ENCODE peak calls at places on chromosomes 5 and 9, in four cellular contexts. G, U, B and S are unnamed samples.
A peak's percentile ranks its signal among the peaks of the same experiment; 100 is the strongest.

GRCh38 chr5:175752826-175753535 is 95.1 kb downstream of the HRH2 start:
- DNase-seq in G (no peak), U (no peak), B (no peak), S (no peak)

GRCh38 chr9:77927265-77927664 is 104.3 kb downstream of the GNAQ start:
- DNase-seq in G (no peak), U (no peak), B (no peak), S (no peak)

GRCh38 chr9:121556580-121556979 is 56.9 kb upstream of the GGTA1 start:
- DNase-seq in G (no peak), U (no peak), B (no peak), S (no peak)

GRCh38 chr5:152364899-152365298 is 40.2 kb downstream of the NMUR2 start:
- DNase-seq in G (no peak), U (no peak), B (no peak), S (no peak)

GRCh38 chr5:151202381-151203139 is 21.3 kb downstream of the CCDC69 start:
- DNase-seq in G (no peak), U (no peak), B (no peak), S (no peak)

GRCh38 chr9:35526087-35526801 is 36.3 kb downstream of the RUSC2 start:
- DNase-seq in G (no peak), U (no peak), B (no peak), S (no peak)

GRCh38 chr9:99720455-99721050 is 101.1 kb upstream of the NR4A3 start:
- DNase-seq in G (no peak), U (no peak), B (no peak), S (peak; percentile 55)

GRCh38 chr9:132873403-132873802 is 4.7 kb downstream of the AK8 start:
- DNase-seq in G (no peak), U (no peak), B (no peak), S (no peak)

GRCh38 chr9:33458444-33458843 is 11.1 kb upstream of the AQP3 start:
- DNase-seq in G (no peak), U (peak; percentile 44), B (peak; percentile 20), S (peak; percentile 32)

GRCh38 chr9:93818237-93818636 is 136.9 kb downstream of the BARX1 start:
- DNase-seq in G (no peak), U (no peak), B (no peak), S (no peak)

GRCh38 chr9:112334319-112334828 is 955 bp upstream of the PTBP3 start:
- DNase-seq in G (no peak), U (no peak), B (peak; percentile 35), S (no peak)

GRCh38 chr5:35246411-35246810 is 16.1 kb upstream of the PRLR start:
- DNase-seq in G (no peak), U (no peak), B (peak; percentile 35), S (no peak)

GRCh38 chr9:13014484-13014883 is 239.7 kb downstream of the LURAP1L start:
- DNase-seq in G (no peak), U (no peak), B (no peak), S (no peak)

GRCh38 chr9:137251194-137251461 is at the start of gene STPG3:
- DNase-seq in G (no peak), U (no peak), B (no peak), S (no peak)

GRCh38 chr5:36079200-36079761 is 12.6 kb upstream of the UGT3A2 start:
- DNase-seq in G (peak; percentile 47), U (peak; percentile 58), B (peak; percentile 55), S (peak; percentile 11)

DNA sequence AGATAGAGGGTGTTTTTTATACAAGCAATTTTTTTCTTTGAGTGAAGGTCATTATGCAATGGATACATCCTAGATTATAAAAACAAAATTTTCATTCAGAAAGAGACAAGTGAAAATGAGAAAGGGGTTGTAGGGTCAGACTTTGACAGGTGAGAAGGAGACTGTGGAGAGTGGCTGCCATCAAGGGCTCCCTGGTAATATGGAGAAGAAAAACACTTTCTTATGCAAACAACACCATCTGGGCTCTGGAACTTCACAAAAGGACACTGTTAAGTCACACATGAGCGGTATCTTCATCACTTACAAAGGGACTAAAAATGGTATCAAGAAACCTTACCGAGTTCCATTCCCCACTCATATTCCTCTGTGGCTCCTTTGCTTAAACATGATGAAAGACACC is 23.5 kb downstream of the C7 start:
- DNase-seq in G (no peak), U (no peak), B (no peak), S (no peak)
- TF ChIP-seq CBX5 in G (no peak), U (no peak), B (no peak), S (no peak)

DNA sequence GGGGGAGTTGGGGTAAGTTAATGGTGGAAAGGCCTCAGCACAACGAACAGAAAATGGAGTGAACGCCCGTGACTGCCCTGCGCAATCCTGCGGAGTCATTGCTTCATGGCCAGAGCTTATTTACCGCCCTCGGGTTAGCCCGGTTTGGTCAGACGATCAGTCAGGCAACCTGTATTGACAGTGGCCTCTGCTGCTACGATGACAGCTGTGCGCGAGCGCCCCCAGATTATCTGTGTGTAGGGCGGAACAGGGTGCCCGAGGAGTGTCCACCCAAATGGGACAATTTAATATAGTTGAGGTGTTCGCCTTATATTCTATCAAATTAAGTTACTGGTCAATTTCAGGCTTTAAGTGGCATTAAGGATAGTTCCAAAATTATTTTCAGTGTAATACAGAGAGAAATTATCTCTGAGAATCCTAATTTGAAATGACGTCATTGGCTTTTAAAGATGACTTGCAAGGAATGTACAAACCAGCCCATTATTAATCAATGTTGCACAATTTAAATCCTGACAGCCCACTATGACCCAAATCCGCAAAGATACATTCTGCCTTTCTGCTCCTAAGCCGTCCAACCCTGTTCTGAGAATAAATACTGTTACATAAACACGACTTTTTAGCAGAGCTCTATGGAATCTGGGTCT is 879 bp upstream of the UBQLN1 start:
- DNase-seq in G (no peak), U (peak; percentile 70), B (peak; percentile 84), S (no peak)
- H4K20me1 ChIP-seq in G (no peaks in the 10 kb centered on the region), U (peaks cover 3% of the 10 kb centered on the region), B (peaks cover 27% of the 10 kb centered on the region), S (no peaks in the 10 kb centered on the region)

GRCh38 chr9:37529111-37529510 is 43.4 kb downstream of the POLR1E start:
- DNase-seq in G (no peak), U (no peak), B (no peak), S (peak; percentile 40)
- TF ChIP-seq CBX5 in G (no peak), U (no peak), B (no peak), S (no peak)

GRCh38 chr5:157924931-157925729 is 66.2 kb upstream of the CLINT1 start:
- DNase-seq in G (no peak), U (no peak), B (no peak), S (no peak)
- H4K20me1 ChIP-seq in G (no peaks in the 10 kb centered on the region), U (no peaks in the 10 kb centered on the region), B (no peaks in the 10 kb centered on the region), S (no peaks in the 10 kb centered on the region)

GRCh38 chr5:16736158-16736994 is 119.6 kb upstream of the RETREG1 start:
- DNase-seq in G (no peak), U (no peak), B (peak; percentile 94), S (no peak)
- TF ChIP-seq CBX5 in G (no peak), U (no peak), B (peak; percentile 65), S (no peak)

GRCh38 chr5:32589431-32589830 is 4.1 kb downstream of the SUB1 start:
- DNase-seq in G (no peak), U (no peak), B (no peak), S (no peak)
- H4K20me1 ChIP-seq in G (peaks cover 12% of the 10 kb centered on the region), U (peaks cover 16% of the 10 kb centered on the region), B (peaks cover 49% of the 10 kb centered on the region), S (peaks cover 7% of the 10 kb centered on the region)